ENCODE peak calls at places on chromosomes 3 and 15, in eight cellular contexts. Z, A, I, P, M, E, T and V are unnamed samples.
A peak's percentile ranks its signal among the peaks of the same experiment; 100 is the strongest.

GRCh38 chr3:128878556-128879124 is 780 bp upstream of the ACAD9 start:
- DNase-seq in I (peak; percentile 41), M (no peak), E (no peak), T (no peak), Z (peak; percentile 14), P (no peak), A (peak; percentile 61), V (no peak)

GRCh38 chr3:57160731-57161086 is 4.4 kb downstream of the IL17RD start:
- DNase-seq in A (no peak), P (no peak), E (no peak), I (no peak), T (no peak), M (no peak), Z (no peak), V (no peak)

GRCh38 chr3:79654019-79654418 is 113.8 kb downstream of the ROBO1 start:
- DNase-seq in I (no peak), A (no peak), Z (no peak), T (no peak), M (no peak), P (no peak), E (no peak), V (no peak)

GRCh38 chr3:122200681-122201080 is 17.2 kb downstream of the CASR start:
- DNase-seq in Z (no peak), M (no peak), I (no peak), A (no peak), E (no peak), P (no peak), T (no peak), V (no peak)

GRCh38 chr3:131217296-131217741 is 164.3 kb upstream of the NUDT16 start:
- DNase-seq in Z (peak; percentile 10), A (peak; percentile 66), I (peak; percentile 29), E (no peak), P (no peak), T (no peak), M (no peak), V (no peak)

GRCh38 chr3:100245146-100245545 is 15.6 kb upstream of the TBC1D23 start:
- DNase-seq in I (no peak), A (no peak), P (no peak), Z (no peak), M (no peak), E (no peak), T (no peak), V (no peak)

GRCh38 chr3:59836525-59836924 is 786.7 kb upstream of the CFAP20DC start:
- DNase-seq in T (no peak), M (no peak), A (no peak), Z (no peak), I (peak; percentile 30), E (no peak), P (no peak), V (no peak)

GRCh38 chr15:92159906-92160841 is 233.5 kb upstream of the ST8SIA2 start:
- DNase-seq in I (no peak), Z (no peak), P (no peak), E (no peak), T (no peak), A (no peak), M (no peak), V (no peak)

GRCh38 chr3:160633361-160634083 is 43.4 kb upstream of the ARL14 start:
- DNase-seq in P (no peak), T (no peak), E (no peak), A (no peak), I (no peak), Z (no peak), M (no peak), V (no peak)

GRCh38 chr3:48966876-48967361 is 23.1 kb upstream of the P4HTM start:
- DNase-seq in P (no peak), T (no peak), E (peak; percentile 74), I (no peak), Z (no peak), M (no peak), A (peak; percentile 84), V (no peak)

GRCh38 chr3:131591394-131591990 is 88.7 kb upstream of the MRPL3 start:
- DNase-seq in M (no peak), P (no peak), I (peak; percentile 28), Z (peak; percentile 3), E (no peak), A (peak; percentile 16), T (no peak), V (no peak)

GRCh38 chr15:25134546-25134945 is 179.8 kb downstream of the SNRPN start:
- DNase-seq in E (no peak), T (no peak), P (no peak), Z (no peak), A (no peak), I (no peak), M (no peak), V (no peak)

GRCh38 chr15:52080993-52081392 is 31.6 kb downstream of the BCL2L10 start:
- DNase-seq in M (no peak), P (no peak), A (no peak), I (no peak), T (no peak), Z (no peak), E (no peak), V (no peak)
- TF ChIP-seq CTCF in M (no peak), P (no peak), A (no peak), I (no peak), T (no peak), Z (no peak), E (no peak), V (no peak)

GRCh38 chr15:74817370-74817737 is 4.7 kb downstream of the LMAN1L start:
- DNase-seq in Z (no peak), E (no peak), M (no peak), A (peak; percentile 95), P (peak; percentile 69), I (peak; percentile 87), T (peak; percentile 80), V (peak; percentile 65)
- TF ChIP-seq POLR2A in Z (no peak), E (no peak), M (no peak), A (no peak), P (no peak), I (no peak), T (no peak), V (no peak)

GRCh38 chr15:51846463-51847230 is 17.2 kb downstream of the TMOD3 start:
- DNase-seq in I (no peak), T (no peak), P (no peak), Z (no peak), E (no peak), M (no peak), A (no peak), V (no peak)
- H3K4me3 ChIP-seq in I (no peak overlapping the region), T (no peak overlapping the region), P (no peak overlapping the region), Z (peak overlapping the region; percentile 19), E (no peak overlapping the region), M (no peak overlapping the region), A (no peak overlapping the region), V (no peak overlapping the region)

GRCh38 chr3:126390201-126390600 is 4.5 kb upstream of the CFAP100 start:
- DNase-seq in I (no peak), P (no peak), Z (no peak), M (peak; percentile 19), T (no peak), E (peak; percentile 84), A (no peak), V (no peak)
- TF ChIP-seq CTCF in I (no peak), P (no peak), Z (no peak), M (no peak), T (no peak), E (no peak), A (no peak), V (no peak)

GRCh38 chr3:133805702-133806475 is at the start of gene SRPRB:
- DNase-seq in Z (peak; percentile 92), T (peak; percentile 92), P (peak; percentile 97), M (peak; percentile 96), I (peak; percentile 97), E (peak; percentile 98), A (peak; percentile 94), V (peak; percentile 88)
- TF ChIP-seq POLR2A in Z (peak; percentile 87), T (peak; percentile 55), P (peak; percentile 77), M (no peak), I (no peak), E (no peak), A (peak; percentile 23), V (no peak)

GRCh38 chr15:95171551-95171950 is 940.2 kb downstream of the MCTP2 start:
- DNase-seq in T (no peak), P (no peak), I (no peak), Z (no peak), E (no peak), M (no peak), A (no peak), V (no peak)

GRCh38 chr15:95174281-95174680 is 942.9 kb downstream of the MCTP2 start:
- DNase-seq in M (no peak), Z (no peak), A (no peak), E (peak; percentile 88), P (no peak), T (peak; percentile 15), I (no peak), V (no peak)

GRCh38 chr15:95174880-95175279 is 943.5 kb downstream of the MCTP2 start:
- DNase-seq in P (no peak), M (no peak), A (no peak), I (no peak), E (no peak), Z (no peak), T (no peak), V (no peak)

GRCh38 chr15:95169701-95170459 is 938.5 kb downstream of the MCTP2 start:
- DNase-seq in P (no peak), M (peak; percentile 28), E (peak; percentile 91), Z (no peak), T (peak; percentile 40), A (peak; percentile 17), I (no peak), V (peak; percentile 40)

DNA sequence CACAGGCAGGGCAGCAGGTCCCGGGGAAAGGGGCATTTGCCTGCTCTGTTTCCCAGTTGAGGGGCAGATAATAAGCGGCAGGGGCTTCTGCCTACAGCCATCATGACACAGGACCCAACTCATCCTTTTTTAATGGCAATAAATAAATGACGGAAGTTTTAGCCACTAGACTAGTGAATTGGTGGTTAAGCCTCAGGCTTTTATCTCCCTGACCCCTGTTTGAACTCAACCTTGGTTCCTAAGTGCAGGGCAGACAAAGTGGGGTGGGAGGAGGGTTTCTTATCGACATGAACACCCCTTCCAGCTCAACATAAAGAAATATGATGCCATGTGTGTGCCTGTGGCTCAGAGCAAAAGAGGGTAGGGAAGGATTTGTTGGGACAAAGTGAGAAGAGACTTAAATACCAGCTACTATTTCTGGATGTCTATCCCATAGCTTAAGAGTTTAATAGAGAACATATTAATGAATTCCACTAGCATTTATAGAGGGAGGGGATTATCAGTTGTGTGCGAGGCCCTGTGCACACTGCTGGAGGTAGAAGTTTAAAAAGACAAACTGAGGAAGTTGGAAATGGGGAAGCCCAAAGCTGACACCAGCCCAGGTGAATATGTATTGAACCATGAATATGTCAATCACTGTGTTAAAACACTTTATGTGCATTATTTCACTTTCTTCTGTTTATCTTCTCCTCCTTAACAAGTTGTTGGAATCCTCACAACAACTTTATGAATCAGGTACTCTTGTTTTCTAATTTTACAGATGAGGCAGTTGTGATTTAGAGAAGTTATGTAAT is 939.4 kb downstream of the MCTP2 start:
- DNase-seq in E (no peak), Z (no peak), I (no peak), T (no peak), M (no peak), P (no peak), A (no peak), V (no peak)
- H3K4me3 ChIP-seq in E (no peak overlapping the region), Z (no peak overlapping the region), I (no peak overlapping the region), T (no peak overlapping the region), M (no peak overlapping the region), P (no peak overlapping the region), A (no peak overlapping the region), V (no peak overlapping the region)

GRCh38 chr3:183924956-183925355 is 40.3 kb upstream of the PARL start:
- DNase-seq in T (no peak), I (no peak), P (no peak), Z (peak; percentile 15), E (no peak), A (no peak), M (peak; percentile 62), V (no peak)
- TF ChIP-seq CTCF in T (no peak), I (no peak), P (no peak), Z (no peak), E (no peak), A (no peak), M (no peak), V (no peak)